ENCODE peak calls at places on chromosomes 6 and 20, in seven cellular contexts. H is IMR-90, L is transverse colon, X is prostate gland, R is gastrocnemius medialis, Z is adrenal gland, V is uterus. Y is an unnamed sample.

GRCh38 chr20:58577139-58577806 is 62.1 kb upstream of the APCDD1L start:
- DNase-seq in R (no peak), Z (no peak), L (no peak), H (no peak), V (no peak), X (no peak), Y (peak)

GRCh38 chr6:133247581-133247980 is 6.4 kb downstream of the EYA4 start:
- DNase-seq in R (no peak), V (no peak), X (no peak), Z (no peak), H (no peak), L (no peak), Y (no peak)

GRCh38 chr6:31083742-31084354 is 28.5 kb downstream of the C6orf15 start:
- DNase-seq in R (peak), V (no peak), L (peak), X (no peak), H (peak), Z (peak), Y (no peak)

GRCh38 chr6:75419980-75420379 is 73.6 kb downstream of the FILIP1 start:
- DNase-seq in L (no peak), V (no peak), Z (no peak), X (no peak), R (no peak), H (no peak), Y (no peak)

GRCh38 chr20:5065489-5066383 is 54.0 kb downstream of the PCNA start:
- DNase-seq in L (peak), H (peak), X (no peak), V (peak), R (peak), Z (peak), Y (peak)

GRCh38 chr6:148747493-148748160 is 797 bp downstream of the UST start:
- DNase-seq in V (peak), H (peak), X (peak), L (peak), Z (peak), R (peak), Y (peak)

GRCh38 chr6:26534681-26535465 is 3.3 kb upstream of the HMGN4 start:
- DNase-seq in X (no peak), R (no peak), L (peak), H (no peak), V (no peak), Z (no peak), Y (no peak)

GRCh38 chr20:50399917-50400704 is 110.1 kb upstream of the PTPN1 start:
- DNase-seq in L (no peak), H (peak), X (no peak), R (peak), Z (no peak), V (no peak), Y (no peak)

GRCh38 chr20:22944062-22944461 is 91.0 kb upstream of the SSTR4 start:
- DNase-seq in V (no peak), L (no peak), X (no peak), H (no peak), Z (no peak), R (no peak), Y (no peak)

GRCh38 chr6:35093118-35093445 is 48.1 kb downstream of the TCP11 start:
- DNase-seq in V (no peak), X (no peak), H (peak), R (no peak), L (no peak), Z (no peak), Y (no peak)

GRCh38 chr6:44679906-44680698 is 292.6 kb downstream of the CDC5L start:
- DNase-seq in X (peak), R (no peak), H (no peak), L (no peak), V (no peak), Z (no peak), Y (no peak)

GRCh38 chr6:70503813-70504465 is 62.8 kb upstream of the SDHAF4 start:
- DNase-seq in L (no peak), H (no peak), X (no peak), R (no peak), V (no peak), Z (no peak), Y (no peak)

GRCh38 chr20:51360451-51361230 is 181.9 kb downstream of the NFATC2 start:
- DNase-seq in H (peak), L (no peak), V (no peak), R (no peak), Z (no peak), X (no peak), Y (peak)

GRCh38 chr6:45156075-45156474 is 172.1 kb upstream of the RUNX2 start:
- DNase-seq in H (no peak), V (no peak), R (no peak), X (no peak), L (no peak), Z (no peak), Y (no peak)

GRCh38 chr20:24158271-24158670 is 169.7 kb upstream of the GGTLC1 start:
- DNase-seq in R (no peak), V (peak), Z (no peak), L (no peak), H (no peak), X (no peak), Y (no peak)

DNA sequence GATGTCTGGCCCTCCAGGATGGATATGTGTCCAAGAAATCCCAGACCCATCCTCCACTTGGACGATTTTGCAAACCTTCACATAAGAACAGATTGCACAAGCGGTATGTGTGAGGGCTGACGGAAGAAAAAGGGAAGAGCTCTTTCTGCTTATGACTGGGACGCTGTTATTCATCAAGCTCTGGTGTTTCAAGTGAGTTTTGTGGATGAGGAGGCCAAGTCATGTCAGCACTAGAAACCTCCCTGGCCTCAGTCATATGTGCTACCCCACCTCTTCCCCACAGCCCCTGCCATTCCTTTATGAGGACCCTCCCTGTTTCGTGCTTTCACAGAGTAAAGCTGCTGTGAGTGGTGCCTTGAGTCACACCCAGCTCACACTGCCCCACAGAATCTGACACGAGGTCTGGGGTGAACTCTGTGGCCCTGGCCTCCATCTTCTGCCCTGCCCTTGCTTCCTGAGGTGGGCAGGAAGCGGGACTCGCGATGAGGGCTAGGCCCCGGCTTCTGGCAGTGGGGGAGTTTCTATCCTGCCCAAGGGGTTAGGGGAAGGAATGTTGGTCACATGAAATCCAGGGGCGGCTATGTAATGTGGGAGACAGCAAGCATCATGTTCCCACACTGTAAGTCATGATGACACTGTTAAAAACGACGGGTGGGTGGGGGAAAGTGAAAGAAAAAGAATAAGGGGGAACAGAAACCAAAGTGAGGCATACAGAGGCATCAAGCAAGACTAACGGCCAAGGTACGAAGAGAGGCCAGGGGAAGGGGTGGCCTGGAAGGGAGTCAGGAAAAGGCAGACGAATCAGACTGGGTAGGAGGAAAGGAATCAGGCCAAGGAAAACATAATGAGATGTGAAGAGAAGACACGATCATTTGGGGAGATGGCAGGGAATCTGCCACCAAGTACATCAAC is 78.1 kb downstream of the PRDM1 start:
- DNase-seq in Z (peak), L (peak), H (peak), X (no peak), V (peak), R (peak), Y (peak)
- TF ChIP-seq POLR2A in Z (no peak), L (no peak), H (no peak), X (no peak), V (no peak), R (no peak), Y (no peak)

GRCh38 chr6:33018904-33019303 is 9.5 kb upstream of the HLA-DOA start:
- DNase-seq in L (peak), X (peak), Z (peak), R (peak), V (no peak), H (peak), Y (peak)
- H3K4me3 ChIP-seq in L (no peak), X (no peak), Z (no peak), R (peak), V (peak), H (peak), Y (peak)

GRCh38 chr6:36686668-36687513 is 8.4 kb downstream of the CDKN1A start:
- DNase-seq in X (no peak), L (no peak), H (no peak), Z (no peak), V (no peak), R (no peak), Y (no peak)
- TF ChIP-seq POLR2A in X (no peak), L (no peak), H (no peak), Z (no peak), V (no peak), R (no peak), Y (no peak)

GRCh38 chr20:63980317-63980805 is 571 bp upstream of the PRPF6 start:
- DNase-seq in V (no peak), L (no peak), X (no peak), H (no peak), R (no peak), Z (no peak), Y (no peak)
- H3K4me3 ChIP-seq in V (peak), L (no peak), X (peak), H (peak), R (peak), Z (peak), Y (peak)

GRCh38 chr20:35284267-35284991 is at the start of gene EIF6:
- DNase-seq in V (peak), R (peak), H (peak), L (peak), X (peak), Z (peak), Y (peak)
- TF ChIP-seq POLR2A in V (peak), R (peak), H (peak), L (peak), X (peak), Z (no peak), Y (no peak)

DNA sequence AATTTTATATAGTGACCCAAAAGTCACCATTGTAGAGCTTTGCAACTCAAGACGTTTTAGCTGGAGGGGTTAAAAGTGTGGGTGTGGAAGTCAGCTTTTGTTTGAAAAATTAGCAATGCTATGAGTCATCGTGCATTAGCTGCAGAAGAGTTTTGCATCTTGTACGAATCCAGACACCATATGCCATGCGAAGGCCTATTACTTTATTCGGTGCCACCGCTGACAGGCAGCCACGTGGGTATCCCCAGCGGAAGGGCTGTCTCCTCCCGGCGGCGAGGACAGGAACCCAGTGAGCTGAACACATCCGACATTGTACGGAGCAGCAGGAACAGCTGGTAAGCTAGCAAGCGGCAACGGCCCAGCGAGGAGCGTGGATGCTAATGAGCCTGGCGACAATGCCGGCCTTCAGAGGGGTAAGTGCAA is 84.4 kb downstream of the INSM1 start:
- DNase-seq in R (peak), Z (peak), L (peak), V (peak), H (peak), X (no peak), Y (no peak)
- H3K4me3 ChIP-seq in R (no peak), Z (no peak), L (no peak), V (no peak), H (no peak), X (no peak), Y (no peak)

DNA sequence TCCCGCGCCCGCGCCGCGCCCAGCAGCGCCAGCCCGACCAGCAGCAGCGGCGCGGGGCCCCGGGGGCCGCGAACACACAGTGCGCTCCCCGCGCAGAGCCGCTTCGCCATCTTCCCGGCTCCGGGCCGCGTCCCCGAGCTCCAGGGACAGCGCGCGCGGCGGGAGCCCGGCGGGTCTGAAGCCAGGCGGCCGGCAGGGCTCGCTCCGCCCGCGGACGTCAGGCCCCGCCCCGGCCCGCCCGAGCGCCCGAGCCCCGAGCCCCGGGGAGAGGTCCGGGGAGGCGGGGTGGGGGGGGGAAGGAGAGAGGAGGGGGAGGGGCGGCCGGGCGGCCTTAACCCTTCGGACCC is at the start of gene LAMA5:
- DNase-seq in H (no peak), R (peak), Z (peak), V (no peak), X (no peak), L (peak), Y (peak)
- TF ChIP-seq POLR2A in H (no peak), R (peak), Z (peak), V (peak), X (peak), L (no peak), Y (no peak)

DNA sequence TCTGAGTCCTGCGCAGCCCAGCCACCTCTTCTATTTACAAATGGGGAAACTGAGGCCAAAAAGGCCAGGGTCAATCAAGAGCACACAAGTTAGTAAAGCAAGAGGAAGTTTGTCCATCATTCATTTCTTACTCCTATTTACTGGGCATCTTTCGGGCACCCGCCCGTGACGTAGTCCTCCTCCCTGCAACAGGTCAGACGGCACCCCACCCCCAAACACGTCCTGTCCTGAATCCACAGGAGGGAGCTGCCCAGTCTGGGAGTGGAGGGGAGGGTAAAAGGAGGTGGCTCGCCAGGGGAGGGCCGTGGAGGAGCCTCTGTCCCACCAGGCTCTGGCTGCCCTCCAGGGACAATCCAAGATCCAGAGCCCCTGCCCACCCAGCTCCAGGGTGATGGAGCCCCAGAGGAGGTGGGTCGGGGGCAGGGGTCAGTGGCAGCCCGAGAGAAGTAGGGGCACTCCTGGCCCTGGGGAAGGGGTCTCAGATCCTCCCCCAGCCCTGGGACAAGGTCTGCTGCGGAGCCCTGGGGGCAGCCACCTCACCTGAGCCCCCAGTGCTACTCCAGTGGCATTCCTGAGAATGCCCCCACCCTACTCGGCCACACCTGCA is 2.5 kb upstream of the LAMA5 start:
- DNase-seq in V (no peak), X (no peak), L (no peak), R (no peak), Z (no peak), H (no peak), Y (no peak)
- H3K4me3 ChIP-seq in V (no peak), X (no peak), L (no peak), R (no peak), Z (no peak), H (no peak), Y (no peak)